ENCODE peak calls at places on chromosome 17, in four cellular contexts. U is pancreas, A is SK-N-SH, M is Peyer's patch. S is an unnamed sample.

GRCh38 chr17:19724501-19725420 is 8.4 kb upstream of the SLC47A2 start:
- DNase-seq in M (peak; percentile 76), U (peak; percentile 64), A (no peak), S (peak; percentile 46)

GRCh38 chr17:50946223-50946890 is 80.2 kb upstream of the TOB1 start:
- DNase-seq in U (peak; percentile 56), M (peak; percentile 53), A (no peak), S (no peak)

GRCh38 chr17:73427198-73427597 is 115.4 kb upstream of the CDC42EP4 start:
- DNase-seq in U (no peak), M (no peak), A (no peak), S (no peak)

GRCh38 chr17:13429201-13429600 is 172.5 kb downstream of the HS3ST3A1 start:
- DNase-seq in A (peak; percentile 63), M (no peak), U (no peak), S (peak; percentile 80)

GRCh38 chr17:57356722-57357391 is 100.5 kb downstream of the MSI2 start:
- DNase-seq in A (no peak), U (no peak), M (no peak), S (no peak)

GRCh38 chr17:35866356-35866950 is 2.2 kb downstream of the HEATR9 start:
- DNase-seq in M (no peak), A (no peak), U (no peak), S (no peak)

GRCh38 chr17:19486351-19487008 is 47.2 kb upstream of the SLC47A1 start:
- DNase-seq in A (no peak), M (no peak), U (no peak), S (no peak)

GRCh38 chr17:4986403-4986802 is 1.1 kb downstream of the CAMTA2 start:
- DNase-seq in A (no peak), M (no peak), U (no peak), S (no peak)

GRCh38 chr17:58269557-58270291 is 11.0 kb downstream of the MPO start:
- DNase-seq in A (peak; percentile 13), M (no peak), U (peak; percentile 28), S (no peak)

GRCh38 chr17:2853722-2854580 is 57.7 kb downstream of the RAP1GAP2 start:
- DNase-seq in M (peak; percentile 64), A (peak; percentile 88), U (peak; percentile 86), S (no peak)

GRCh38 chr17:47935961-47936360 is 5.4 kb upstream of the PNPO start:
- DNase-seq in M (no peak), A (no peak), U (no peak), S (no peak)

GRCh38 chr17:77381731-77382130 is 241.0 kb downstream of the SEC14L1 start:
- DNase-seq in A (no peak), U (no peak), M (no peak), S (no peak)
- H3K4me1 ChIP-seq in A (peaks cover 93% of the 10 kb centered on the region), U (peaks cover 40% of the 10 kb centered on the region), M (peaks cover 6% of the 10 kb centered on the region), S (peaks cover 44% of the 10 kb centered on the region)

DNA sequence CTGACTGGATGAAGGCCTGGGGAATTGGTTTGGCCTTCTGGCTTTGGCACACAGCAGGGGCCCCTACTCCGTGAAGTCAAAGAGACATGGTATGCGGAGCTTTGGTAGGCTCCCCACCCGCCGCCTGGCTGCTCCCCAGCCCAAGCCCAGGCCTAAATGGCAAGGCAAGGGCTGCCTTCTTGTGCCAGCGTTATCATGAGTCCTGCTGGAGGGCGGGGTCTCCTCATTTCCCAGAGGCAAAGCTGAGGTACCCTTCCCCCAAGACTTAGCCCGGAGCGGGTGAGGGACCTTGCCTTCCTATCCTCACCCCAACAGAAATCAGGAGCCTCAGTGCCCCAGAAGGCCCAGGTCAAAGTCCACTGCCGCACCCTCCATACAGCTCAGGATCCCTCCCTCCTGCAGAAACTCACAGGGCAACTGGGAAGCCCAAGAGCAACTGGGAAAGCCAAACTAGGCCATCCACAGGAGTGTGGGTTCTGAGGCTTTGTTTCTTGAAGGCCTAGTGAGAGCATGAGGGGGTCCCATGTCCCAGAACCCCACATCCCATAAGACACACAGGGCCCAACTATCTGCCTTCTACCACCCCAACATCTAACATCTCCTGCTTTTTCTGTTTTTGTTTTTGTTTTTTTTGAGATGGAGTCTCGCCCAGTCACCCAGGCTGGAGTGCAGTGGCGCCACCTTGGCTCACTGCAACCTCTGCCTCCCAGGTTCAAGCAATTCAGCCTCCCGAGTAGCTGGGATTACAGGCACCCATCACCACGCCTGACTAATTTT is 9.3 kb downstream of the PGAP3 start:
- DNase-seq in A (no peak), M (peak; percentile 91), U (no peak), S (no peak)
- H3K27ac ChIP-seq in A (no peak overlapping the region), M (peak overlapping the region; percentile 68), U (no peak overlapping the region), S (no peak overlapping the region)

GRCh38 chr17:46128453-46128852 is 64.8 kb downstream of the KANSL1 start:
- DNase-seq in A (no peak), M (no peak), U (no peak), S (no peak)
- H3K4me1 ChIP-seq in A (peaks cover 16% of the 10 kb centered on the region), M (no peaks in the 10 kb centered on the region), U (peaks cover 56% of the 10 kb centered on the region), S (peaks cover 1% of the 10 kb centered on the region)

GRCh38 chr17:15513859-15514446 is 46.5 kb upstream of the CDRT4 start:
- DNase-seq in M (no peak), U (no peak), A (no peak), S (no peak)
- H3K27ac ChIP-seq in M (peak overlapping the region; percentile 25), U (no peak overlapping the region), A (peak overlapping the region; percentile 45), S (no peak overlapping the region)

DNA sequence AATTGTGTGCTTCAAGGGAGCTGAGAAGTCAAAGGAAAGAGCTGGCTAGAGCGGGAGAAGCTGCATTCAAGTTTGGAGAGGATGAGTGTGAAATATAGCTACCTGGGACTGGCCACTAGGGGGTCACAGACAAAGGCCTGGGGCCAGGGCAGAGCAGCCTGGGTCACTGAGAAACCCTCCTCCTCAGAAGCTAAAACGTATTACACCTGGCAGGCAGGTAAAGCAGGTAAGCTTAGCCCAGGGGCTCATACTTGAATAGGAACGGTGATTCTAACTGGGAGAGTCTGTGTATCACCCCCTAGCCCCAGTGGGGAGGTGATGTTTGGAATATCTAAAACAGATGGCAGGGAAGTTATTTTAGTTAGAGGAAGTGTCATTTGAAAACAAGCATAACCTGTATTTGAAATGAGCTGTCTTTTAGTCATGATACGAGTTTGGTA is 6.8 kb downstream of the KRT37 start:
- DNase-seq in U (no peak), A (peak; percentile 36), M (no peak), S (peak; percentile 96)
- H3K4me1 ChIP-seq in U (no peaks in the 10 kb centered on the region), A (no peaks in the 10 kb centered on the region), M (no peaks in the 10 kb centered on the region), S (peaks cover 28% of the 10 kb centered on the region)

GRCh38 chr17:81398170-81398854 is 3.1 kb downstream of the BAHCC1 start:
- DNase-seq in U (no peak), A (peak; percentile 68), M (peak; percentile 73), S (no peak)

GRCh38 chr17:81397314-81398169 is 2.3 kb downstream of the BAHCC1 start:
- DNase-seq in M (peak; percentile 70), A (peak; percentile 88), U (peak; percentile 78), S (no peak)

GRCh38 chr17:81395600-81396277 is 482 bp downstream of the BAHCC1 start:
- DNase-seq in M (peak; percentile 65), A (no peak), U (no peak), S (no peak)

GRCh38 chr17:81396278-81396721 is 1.0 kb downstream of the BAHCC1 start:
- DNase-seq in U (peak; percentile 77), M (no peak), A (no peak), S (no peak)

GRCh38 chr17:81396722-81397313 is 1.6 kb downstream of the BAHCC1 start:
- DNase-seq in M (peak; percentile 76), U (peak; percentile 79), A (peak; percentile 67), S (peak; percentile 68)
- H3K27ac ChIP-seq in M (peak overlapping the region; percentile 59), U (peak overlapping the region; percentile 94), A (peak overlapping the region; percentile 89), S (peak overlapping the region; percentile 92)

GRCh38 chr17:29588017-29588557 is 1.4 kb downstream of the GIT1 start:
- DNase-seq in U (no peak), A (no peak), M (no peak), S (no peak)

GRCh38 chr17:29590979-29591736 is 1.7 kb upstream of the GIT1 start:
- DNase-seq in U (peak; percentile 66), A (peak; percentile 83), M (no peak), S (no peak)

GRCh38 chr17:29588561-29589411 is 662 bp downstream of the GIT1 start:
- DNase-seq in U (peak; percentile 73), M (peak; percentile 73), A (peak; percentile 58), S (peak; percentile 59)

GRCh38 chr17:29590261-29590978 is 972 bp upstream of the GIT1 start:
- DNase-seq in M (no peak), U (peak; percentile 55), A (no peak), S (no peak)

DNA sequence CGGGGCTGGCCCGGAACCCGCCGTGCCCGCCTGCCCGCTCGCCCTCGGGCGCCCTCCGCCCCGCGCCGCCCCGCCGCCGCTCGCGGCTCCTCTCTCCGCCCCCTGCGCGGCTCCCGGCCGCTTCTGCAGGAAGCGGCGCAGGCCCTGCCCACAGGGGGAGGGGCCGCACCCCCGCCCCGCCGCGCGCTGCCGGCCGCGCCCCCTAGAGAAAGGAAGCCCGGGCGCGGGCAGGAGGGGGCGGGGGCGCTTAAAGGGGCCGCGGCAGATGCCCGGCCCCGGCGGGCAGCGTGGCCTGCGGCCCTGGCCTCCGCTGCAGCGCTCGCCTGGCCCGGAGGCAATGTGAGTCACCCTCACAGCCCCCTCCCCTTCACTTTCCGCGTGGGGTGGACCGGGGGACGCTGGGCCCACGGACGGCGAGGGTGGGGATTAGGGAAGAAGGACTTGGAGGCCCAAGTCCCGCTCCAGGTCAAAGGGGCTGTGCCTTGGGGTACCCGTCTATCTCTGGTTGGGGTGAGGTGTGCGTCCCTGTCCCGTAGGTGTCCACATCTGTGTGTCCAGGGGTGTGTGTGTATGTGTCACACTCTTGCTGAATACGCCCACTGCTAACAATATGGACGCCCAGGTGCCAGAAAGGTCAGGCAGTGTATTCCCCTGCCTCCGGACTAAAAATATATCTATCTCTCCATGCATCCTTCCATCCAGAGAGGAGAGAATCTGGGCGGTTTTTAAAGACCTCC is at the start of gene GIT1:
- DNase-seq in M (peak; percentile 89), U (peak; percentile 95), A (peak; percentile 98), S (peak; percentile 89)
- H3K4me1 ChIP-seq in M (peaks cover 9% of the 10 kb centered on the region), U (peaks cover 29% of the 10 kb centered on the region), A (peaks cover 65% of the 10 kb centered on the region), S (peaks cover 35% of the 10 kb centered on the region)

DNA sequence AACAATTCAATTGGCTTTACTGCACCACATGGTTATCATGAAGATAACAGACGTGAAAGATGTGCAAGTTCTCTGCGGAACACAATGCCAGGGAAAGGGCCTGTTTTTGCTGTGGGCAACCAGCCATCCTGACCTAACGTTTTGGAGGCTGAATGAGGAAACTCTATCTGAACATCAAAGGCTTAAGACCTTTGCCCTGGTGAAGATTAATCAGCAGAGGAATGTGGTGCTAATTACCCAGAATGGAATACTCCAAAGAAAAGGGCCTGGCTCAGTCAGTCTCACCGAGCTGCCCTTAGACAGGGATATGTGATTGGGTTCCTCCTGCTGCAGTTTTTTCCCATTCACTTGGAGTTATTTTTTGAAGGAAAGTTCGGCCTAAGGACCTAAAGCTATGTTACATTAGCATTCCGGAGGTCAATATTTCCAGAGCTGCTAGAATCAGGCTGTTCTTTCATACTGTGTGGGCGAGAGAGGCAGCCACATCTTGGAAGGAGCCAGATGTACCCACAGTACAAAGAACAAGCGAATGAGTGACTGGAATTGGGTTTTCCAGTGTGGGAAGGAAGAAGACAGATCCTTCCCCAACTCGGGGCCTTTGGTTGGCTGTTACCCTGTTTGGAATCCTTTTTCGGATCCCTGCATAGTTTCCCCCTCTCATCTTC is 15.5 kb downstream of the ASIC2 start:
- DNase-seq in U (no peak), A (no peak), M (no peak), S (no peak)
- H3K27ac ChIP-seq in U (no peak overlapping the region), A (no peak overlapping the region), M (no peak overlapping the region), S (no peak overlapping the region)

S was measured in trophoblast cell.